ENCODE peak calls at places on chromosomes 5 and 9, in nine cellular contexts. One of them, this sample, is unnamed.

GRCh38 chr5:143705416-143705815 is 106.5 kb upstream of the HMHB1 start:
- DNase-seq in brain microvascular endothelial cell: no peak
- DNase-seq in Peyer's patch: no peak
- DNase-seq in IMR-90: no peak
- DNase-seq in CD4-positive, CD25-positive, alpha-beta regulatory T cell: no peak
- DNase-seq in heart right ventricle: no peak
- DNase-seq in RWPE2: no peak
- DNase-seq in breast epithelium: no peak
- DNase-seq in mucosa of descending colon: no peak
- DNase-seq in this sample: no peak

GRCh38 chr5:16819522-16820167 is 116.4 kb downstream of the MYO10 start:
- DNase-seq in IMR-90: peak; percentile 86
- DNase-seq in CD4-positive, CD25-positive, alpha-beta regulatory T cell: no peak
- DNase-seq in mucosa of descending colon: no peak
- DNase-seq in brain microvascular endothelial cell: peak; percentile 71
- DNase-seq in RWPE2: no peak
- DNase-seq in Peyer's patch: no peak
- DNase-seq in breast epithelium: no peak
- DNase-seq in heart right ventricle: no peak
- DNase-seq in this sample: no peak

GRCh38 chr5:173953528-173954090 is 35.4 kb upstream of the C5orf47 start:
- DNase-seq in Peyer's patch: no peak
- DNase-seq in heart right ventricle: no peak
- DNase-seq in IMR-90: peak; percentile 87
- DNase-seq in mucosa of descending colon: no peak
- DNase-seq in brain microvascular endothelial cell: peak; percentile 27
- DNase-seq in CD4-positive, CD25-positive, alpha-beta regulatory T cell: no peak
- DNase-seq in RWPE2: no peak
- DNase-seq in breast epithelium: no peak
- DNase-seq in this sample: no peak

GRCh38 chr9:100352727-100353505 is at the start of gene TEX10:
- DNase-seq in CD4-positive, CD25-positive, alpha-beta regulatory T cell: peak; percentile 87
- DNase-seq in mucosa of descending colon: peak; percentile 92
- DNase-seq in IMR-90: peak; percentile 81
- DNase-seq in heart right ventricle: peak; percentile 90
- DNase-seq in Peyer's patch: peak; percentile 92
- DNase-seq in brain microvascular endothelial cell: peak; percentile 75
- DNase-seq in breast epithelium: peak; percentile 76
- DNase-seq in RWPE2: peak; percentile 76
- DNase-seq in this sample: peak; percentile 94

GRCh38 chr9:117720555-117720954 is 16.4 kb downstream of the TLR4 start:
- DNase-seq in heart right ventricle: peak; percentile 37
- DNase-seq in Peyer's patch: peak; percentile 73
- DNase-seq in CD4-positive, CD25-positive, alpha-beta regulatory T cell: no peak
- DNase-seq in breast epithelium: no peak
- DNase-seq in RWPE2: no peak
- DNase-seq in mucosa of descending colon: peak; percentile 50
- DNase-seq in IMR-90: no peak
- DNase-seq in brain microvascular endothelial cell: no peak
- DNase-seq in this sample: no peak

GRCh38 chr5:169591636-169592035 is 8.1 kb downstream of the SPDL1 start:
- DNase-seq in heart right ventricle: no peak
- DNase-seq in mucosa of descending colon: no peak
- DNase-seq in IMR-90: peak; percentile 88
- DNase-seq in CD4-positive, CD25-positive, alpha-beta regulatory T cell: no peak
- DNase-seq in brain microvascular endothelial cell: peak; percentile 11
- DNase-seq in breast epithelium: no peak
- DNase-seq in Peyer's patch: no peak
- DNase-seq in RWPE2: no peak
- DNase-seq in this sample: no peak

GRCh38 chr5:176647870-176648466 is 684 bp downstream of the TSPAN17 start:
- DNase-seq in Peyer's patch: peak; percentile 67
- DNase-seq in RWPE2: no peak
- DNase-seq in IMR-90: no peak
- DNase-seq in brain microvascular endothelial cell: no peak
- DNase-seq in CD4-positive, CD25-positive, alpha-beta regulatory T cell: no peak
- DNase-seq in mucosa of descending colon: peak; percentile 82
- DNase-seq in heart right ventricle: peak; percentile 62
- DNase-seq in breast epithelium: peak; percentile 55
- DNase-seq in this sample: peak; percentile 52

GRCh38 chr5:156402387-156402921 is 75.5 kb downstream of the SGCD start:
- DNase-seq in Peyer's patch: no peak
- DNase-seq in IMR-90: no peak
- DNase-seq in heart right ventricle: no peak
- DNase-seq in CD4-positive, CD25-positive, alpha-beta regulatory T cell: peak; percentile 42
- DNase-seq in mucosa of descending colon: no peak
- DNase-seq in breast epithelium: no peak
- DNase-seq in RWPE2: no peak
- DNase-seq in brain microvascular endothelial cell: no peak
- DNase-seq in this sample: no peak

GRCh38 chr5:31427013-31427783 is 104.7 kb downstream of the DROSHA start:
- DNase-seq in heart right ventricle: no peak
- DNase-seq in RWPE2: no peak
- DNase-seq in mucosa of descending colon: no peak
- DNase-seq in Peyer's patch: no peak
- DNase-seq in CD4-positive, CD25-positive, alpha-beta regulatory T cell: no peak
- DNase-seq in IMR-90: no peak
- DNase-seq in brain microvascular endothelial cell: no peak
- DNase-seq in breast epithelium: no peak
- DNase-seq in this sample: no peak

GRCh38 chr9:95204310-95204709 is 113.2 kb downstream of the FANCC start:
- DNase-seq in brain microvascular endothelial cell: no peak
- DNase-seq in CD4-positive, CD25-positive, alpha-beta regulatory T cell: no peak
- DNase-seq in heart right ventricle: no peak
- DNase-seq in mucosa of descending colon: no peak
- DNase-seq in Peyer's patch: no peak
- DNase-seq in IMR-90: no peak
- DNase-seq in breast epithelium: no peak
- DNase-seq in RWPE2: no peak
- DNase-seq in this sample: peak; percentile 72

GRCh38 chr5:59562756-59563389 is 330.7 kb downstream of the PDE4D start:
- DNase-seq in brain microvascular endothelial cell: peak; percentile 29
- DNase-seq in Peyer's patch: peak; percentile 54
- DNase-seq in RWPE2: peak; percentile 74
- DNase-seq in breast epithelium: peak; percentile 62
- DNase-seq in heart right ventricle: no peak
- DNase-seq in IMR-90: peak; percentile 33
- DNase-seq in CD4-positive, CD25-positive, alpha-beta regulatory T cell: peak; percentile 2
- DNase-seq in mucosa of descending colon: peak; percentile 61
- DNase-seq in this sample: no peak

GRCh38 chr5:95284512-95285405 is at the start of gene MCTP1:
- DNase-seq in mucosa of descending colon: peak; percentile 49
- DNase-seq in CD4-positive, CD25-positive, alpha-beta regulatory T cell: no peak
- DNase-seq in RWPE2: no peak
- DNase-seq in breast epithelium: no peak
- DNase-seq in IMR-90: no peak
- DNase-seq in brain microvascular endothelial cell: no peak
- DNase-seq in Peyer's patch: peak; percentile 50
- DNase-seq in heart right ventricle: peak; percentile 15
- DNase-seq in this sample: peak; percentile 58

DNA sequence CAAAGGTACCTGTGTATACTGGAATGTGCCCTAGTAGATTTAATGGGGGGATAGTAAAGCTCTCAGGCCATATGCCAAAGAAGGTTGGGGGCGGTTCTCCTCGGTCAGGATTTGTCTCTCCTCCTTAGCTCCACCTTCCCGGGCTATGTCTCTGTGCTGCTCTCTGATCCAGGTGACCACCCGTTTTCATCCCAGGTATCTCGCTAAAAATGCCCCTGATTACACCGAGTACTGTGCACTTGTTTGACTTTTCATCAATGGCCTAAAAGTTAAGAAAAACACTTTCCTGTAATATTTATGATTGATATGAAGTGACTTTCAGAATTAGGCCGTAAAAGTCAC is 718 bp downstream of the NDUFS6 start:
- DNase-seq in CD4-positive, CD25-positive, alpha-beta regulatory T cell: no peak
- DNase-seq in heart right ventricle: no peak
- DNase-seq in breast epithelium: peak; percentile 37
- DNase-seq in IMR-90: no peak
- DNase-seq in RWPE2: no peak
- DNase-seq in mucosa of descending colon: no peak
- DNase-seq in Peyer's patch: no peak
- DNase-seq in brain microvascular endothelial cell: no peak
- DNase-seq in this sample: no peak
- H3K36me3 ChIP-seq in CD4-positive, CD25-positive, alpha-beta regulatory T cell: peaks cover 45% of the 10 kb centered on the region
- H3K36me3 ChIP-seq in heart right ventricle: no peaks in the 10 kb centered on the region
- H3K36me3 ChIP-seq in breast epithelium: no peaks in the 10 kb centered on the region
- H3K36me3 ChIP-seq in IMR-90: peaks cover 48% of the 10 kb centered on the region
- H3K36me3 ChIP-seq in RWPE2: peaks cover 69% of the 10 kb centered on the region
- H3K36me3 ChIP-seq in mucosa of descending colon: peaks cover 7% of the 10 kb centered on the region
- H3K36me3 ChIP-seq in Peyer's patch: no peaks in the 10 kb centered on the region
- H3K36me3 ChIP-seq in brain microvascular endothelial cell: peaks cover 54% of the 10 kb centered on the region
- H3K36me3 ChIP-seq in this sample: peaks cover 61% of the 10 kb centered on the region

GRCh38 chr9:97321251-97321650 is 13.8 kb downstream of the CCDC180 start:
- DNase-seq in Peyer's patch: no peak
- DNase-seq in brain microvascular endothelial cell: no peak
- DNase-seq in CD4-positive, CD25-positive, alpha-beta regulatory T cell: no peak
- DNase-seq in IMR-90: no peak
- DNase-seq in heart right ventricle: no peak
- DNase-seq in mucosa of descending colon: no peak
- DNase-seq in breast epithelium: no peak
- DNase-seq in RWPE2: no peak
- DNase-seq in this sample: no peak

GRCh38 chr9:97319380-97319779 is 11.9 kb downstream of the CCDC180 start:
- DNase-seq in CD4-positive, CD25-positive, alpha-beta regulatory T cell: no peak
- DNase-seq in mucosa of descending colon: no peak
- DNase-seq in heart right ventricle: no peak
- DNase-seq in IMR-90: no peak
- DNase-seq in breast epithelium: no peak
- DNase-seq in brain microvascular endothelial cell: no peak
- DNase-seq in Peyer's patch: no peak
- DNase-seq in RWPE2: no peak
- DNase-seq in this sample: no peak

GRCh38 chr9:97318433-97318832 is 11.0 kb downstream of the CCDC180 start:
- DNase-seq in CD4-positive, CD25-positive, alpha-beta regulatory T cell: no peak
- DNase-seq in breast epithelium: no peak
- DNase-seq in heart right ventricle: no peak
- DNase-seq in brain microvascular endothelial cell: no peak
- DNase-seq in mucosa of descending colon: no peak
- DNase-seq in RWPE2: no peak
- DNase-seq in IMR-90: no peak
- DNase-seq in Peyer's patch: no peak
- DNase-seq in this sample: no peak

GRCh38 chr9:97321681-97322080 is 14.2 kb downstream of the CCDC180 start:
- DNase-seq in RWPE2: no peak
- DNase-seq in IMR-90: no peak
- DNase-seq in heart right ventricle: no peak
- DNase-seq in CD4-positive, CD25-positive, alpha-beta regulatory T cell: no peak
- DNase-seq in breast epithelium: no peak
- DNase-seq in Peyer's patch: no peak
- DNase-seq in brain microvascular endothelial cell: no peak
- DNase-seq in mucosa of descending colon: no peak
- DNase-seq in this sample: no peak

DNA sequence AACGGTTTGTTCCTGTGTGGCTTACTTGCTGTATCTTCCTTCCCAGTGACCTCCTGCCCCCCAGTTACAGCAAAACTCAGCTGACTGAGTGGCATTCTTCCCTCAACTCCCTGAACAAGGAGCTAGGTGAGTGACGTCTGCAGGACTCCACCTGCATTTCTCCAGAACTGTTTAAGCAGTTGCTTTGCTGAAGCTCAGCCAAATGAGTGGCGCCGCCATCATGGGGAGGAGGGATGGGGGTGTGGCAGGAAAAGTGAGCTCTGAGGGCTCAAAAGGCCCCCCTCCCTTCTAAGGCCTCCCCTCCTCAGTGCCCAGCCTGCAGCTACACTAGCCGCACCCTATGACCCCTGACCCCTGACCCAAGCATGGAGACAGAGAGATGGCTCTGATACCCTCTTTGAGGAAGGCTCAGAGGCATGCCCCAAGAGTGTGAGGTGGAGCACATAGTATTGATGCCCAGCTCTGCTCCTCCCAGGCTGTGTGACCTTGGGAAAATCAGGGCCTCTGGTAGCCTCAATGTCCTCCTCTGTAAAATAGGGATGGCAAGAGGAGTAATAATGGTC is 12.7 kb downstream of the CCDC180 start:
- DNase-seq in RWPE2: no peak
- DNase-seq in Peyer's patch: no peak
- DNase-seq in CD4-positive, CD25-positive, alpha-beta regulatory T cell: no peak
- DNase-seq in mucosa of descending colon: no peak
- DNase-seq in brain microvascular endothelial cell: no peak
- DNase-seq in IMR-90: no peak
- DNase-seq in heart right ventricle: no peak
- DNase-seq in breast epithelium: no peak
- DNase-seq in this sample: no peak
- H3K36me3 ChIP-seq in RWPE2: no peaks in the 10 kb centered on the region
- H3K36me3 ChIP-seq in Peyer's patch: no peaks in the 10 kb centered on the region
- H3K36me3 ChIP-seq in CD4-positive, CD25-positive, alpha-beta regulatory T cell: peaks cover 35% of the 10 kb centered on the region
- H3K36me3 ChIP-seq in mucosa of descending colon: no peaks in the 10 kb centered on the region
- H3K36me3 ChIP-seq in brain microvascular endothelial cell: no peaks in the 10 kb centered on the region
- H3K36me3 ChIP-seq in IMR-90: no peaks in the 10 kb centered on the region
- H3K36me3 ChIP-seq in heart right ventricle: no peaks in the 10 kb centered on the region
- H3K36me3 ChIP-seq in breast epithelium: peaks cover 4% of the 10 kb centered on the region
- H3K36me3 ChIP-seq in this sample: no peaks in the 10 kb centered on the region

GRCh38 chr9:14677396-14677795 is 15.8 kb downstream of the ZDHHC21 start:
- DNase-seq in RWPE2: no peak
- DNase-seq in IMR-90: no peak
- DNase-seq in brain microvascular endothelial cell: no peak
- DNase-seq in heart right ventricle: no peak
- DNase-seq in Peyer's patch: no peak
- DNase-seq in breast epithelium: no peak
- DNase-seq in mucosa of descending colon: no peak
- DNase-seq in CD4-positive, CD25-positive, alpha-beta regulatory T cell: no peak
- DNase-seq in this sample: no peak
- H3K36me3 ChIP-seq in RWPE2: peaks cover 3% of the 10 kb centered on the region
- H3K36me3 ChIP-seq in IMR-90: peaks cover 1% of the 10 kb centered on the region
- H3K36me3 ChIP-seq in brain microvascular endothelial cell: no peaks in the 10 kb centered on the region
- H3K36me3 ChIP-seq in heart right ventricle: no peaks in the 10 kb centered on the region
- H3K36me3 ChIP-seq in Peyer's patch: no peaks in the 10 kb centered on the region
- H3K36me3 ChIP-seq in breast epithelium: no peaks in the 10 kb centered on the region
- H3K36me3 ChIP-seq in mucosa of descending colon: no peaks in the 10 kb centered on the region
- H3K36me3 ChIP-seq in CD4-positive, CD25-positive, alpha-beta regulatory T cell: peaks cover 5% of the 10 kb centered on the region
- H3K36me3 ChIP-seq in this sample: peaks cover 8% of the 10 kb centered on the region

GRCh38 chr5:43301653-43302091 is 11.5 kb downstream of the HMGCS1 start:
- DNase-seq in IMR-90: no peak
- DNase-seq in RWPE2: no peak
- DNase-seq in mucosa of descending colon: no peak
- DNase-seq in CD4-positive, CD25-positive, alpha-beta regulatory T cell: no peak
- DNase-seq in brain microvascular endothelial cell: no peak
- DNase-seq in Peyer's patch: no peak
- DNase-seq in heart right ventricle: no peak
- DNase-seq in breast epithelium: no peak
- DNase-seq in this sample: no peak

GRCh38 chr5:43303242-43303641 is 10.0 kb downstream of the HMGCS1 start:
- DNase-seq in IMR-90: no peak
- DNase-seq in mucosa of descending colon: no peak
- DNase-seq in heart right ventricle: no peak
- DNase-seq in CD4-positive, CD25-positive, alpha-beta regulatory T cell: no peak
- DNase-seq in brain microvascular endothelial cell: no peak
- DNase-seq in breast epithelium: no peak
- DNase-seq in Peyer's patch: no peak
- DNase-seq in RWPE2: no peak
- DNase-seq in this sample: no peak

GRCh38 chr5:43305948-43306563 is 7.2 kb downstream of the HMGCS1 start:
- DNase-seq in CD4-positive, CD25-positive, alpha-beta regulatory T cell: peak; percentile 63
- DNase-seq in mucosa of descending colon: no peak
- DNase-seq in RWPE2: no peak
- DNase-seq in heart right ventricle: no peak
- DNase-seq in Peyer's patch: no peak
- DNase-seq in breast epithelium: no peak
- DNase-seq in IMR-90: peak; percentile 73
- DNase-seq in brain microvascular endothelial cell: peak; percentile 33
- DNase-seq in this sample: peak; percentile 80

GRCh38 chr5:43300112-43300511 is 13.1 kb downstream of the HMGCS1 start:
- DNase-seq in mucosa of descending colon: no peak
- DNase-seq in Peyer's patch: no peak
- DNase-seq in RWPE2: no peak
- DNase-seq in heart right ventricle: no peak
- DNase-seq in CD4-positive, CD25-positive, alpha-beta regulatory T cell: no peak
- DNase-seq in breast epithelium: no peak
- DNase-seq in brain microvascular endothelial cell: no peak
- DNase-seq in IMR-90: no peak
- DNase-seq in this sample: no peak

GRCh38 chr5:43304520-43304919 is 8.7 kb downstream of the HMGCS1 start:
- DNase-seq in RWPE2: no peak
- DNase-seq in breast epithelium: no peak
- DNase-seq in Peyer's patch: no peak
- DNase-seq in IMR-90: no peak
- DNase-seq in CD4-positive, CD25-positive, alpha-beta regulatory T cell: peak; percentile 37
- DNase-seq in heart right ventricle: no peak
- DNase-seq in mucosa of descending colon: no peak
- DNase-seq in brain microvascular endothelial cell: no peak
- DNase-seq in this sample: no peak
- H3K36me3 ChIP-seq in RWPE2: peaks cover 100% of the 10 kb centered on the region
- H3K36me3 ChIP-seq in breast epithelium: no peaks in the 10 kb centered on the region
- H3K36me3 ChIP-seq in Peyer's patch: no peaks in the 10 kb centered on the region
- H3K36me3 ChIP-seq in IMR-90: no peaks in the 10 kb centered on the region
- H3K36me3 ChIP-seq in CD4-positive, CD25-positive, alpha-beta regulatory T cell: peaks cover 3% of the 10 kb centered on the region
- H3K36me3 ChIP-seq in heart right ventricle: no peaks in the 10 kb centered on the region
- H3K36me3 ChIP-seq in mucosa of descending colon: no peaks in the 10 kb centered on the region
- H3K36me3 ChIP-seq in brain microvascular endothelial cell: peaks cover 3% of the 10 kb centered on the region
- H3K36me3 ChIP-seq in this sample: peaks cover 73% of the 10 kb centered on the region